ENCODE peak calls at places on chromosomes 16 and 17, in four cellular contexts. V is IMR-90, X is NCI-H1417, L is germinal center. S is an unnamed sample.

GRCh38 chr16:85369741-85370528 is 243.2 kb upstream of the GSE1 start:
- DNase-seq in X (no peak), V (no peak), L (peak; percentile 66), S (peak; percentile 53)

GRCh38 chr17:70519300-70519699 is 350.0 kb downstream of the KCNJ2 start:
- DNase-seq in V (no peak), L (no peak), X (no peak), S (no peak)

GRCh38 chr17:76414334-76415295 is 30.2 kb downstream of the SPHK1 start:
- DNase-seq in V (peak; percentile 69), X (no peak), L (no peak), S (no peak)

GRCh38 chr16:14455577-14455976 is 174.5 kb downstream of the PARN start:
- DNase-seq in X (no peak), V (peak; percentile 73), L (no peak), S (peak; percentile 11)

GRCh38 chr16:88454315-88455057 is 1.4 kb downstream of the ZFPM1 start:
- DNase-seq in L (peak; percentile 48), X (no peak), V (no peak), S (peak; percentile 14)

GRCh38 chr16:56748191-56748590 is 18.3 kb downstream of the NUP93 start:
- DNase-seq in X (no peak), V (no peak), L (no peak), S (no peak)

GRCh38 chr17:63445571-63446217 is 412 bp downstream of the CYB561 start:
- DNase-seq in V (no peak), L (peak; percentile 36), X (peak; percentile 72), S (peak; percentile 77)

GRCh38 chr17:45241315-45242011 is 19.8 kb downstream of the FMNL1 start:
- DNase-seq in V (no peak), L (no peak), X (peak; percentile 54), S (no peak)

GRCh38 chr16:1316033-1316405 is 6.6 kb downstream of the UBE2I start:
- DNase-seq in L (no peak), V (no peak), X (no peak), S (no peak)

GRCh38 chr16:73183678-73184092 is 135.8 kb upstream of the ZFHX3 start:
- DNase-seq in X (no peak), L (no peak), V (no peak), S (no peak)

GRCh38 chr17:48679385-48680096 is 42.8 kb downstream of the PRAC1 start:
- DNase-seq in V (no peak), L (no peak), X (no peak), S (no peak)

GRCh38 chr17:19769946-19770652 is 22.0 kb upstream of the ALDH3A1 start:
- DNase-seq in X (no peak), L (no peak), V (peak; percentile 70), S (no peak)

GRCh38 chr17:17849147-17849820 is 12.5 kb upstream of the SREBF1 start:
- DNase-seq in X (peak; percentile 39), L (no peak), V (no peak), S (no peak)

GRCh38 chr17:1267471-1267947 is 2.7 kb upstream of the BHLHA9 start:
- DNase-seq in L (no peak), X (no peak), V (no peak), S (peak; percentile 11)

GRCh38 chr16:64991011-64991410 is 130.9 kb downstream of the CDH11 start:
- DNase-seq in L (no peak), X (no peak), V (no peak), S (no peak)

GRCh38 chr16:56911771-56912541 is 20.0 kb upstream of the HERPUD1 start:
- DNase-seq in X (no peak), L (peak; percentile 79), V (peak; percentile 65), S (peak; percentile 63)

GRCh38 chr16:68229431-68230175 is 6.3 kb downstream of the ESRP2 start:
- DNase-seq in L (peak; percentile 70), V (peak; percentile 65), X (peak; percentile 44), S (peak; percentile 73)

GRCh38 chr16:2858245-2859025 is 465 bp upstream of the PRSS22 start:
- DNase-seq in V (no peak), X (peak; percentile 22), L (no peak), S (peak; percentile 35)

GRCh38 chr17:81121841-81122733 is 43.2 kb upstream of the PVALEF start:
- DNase-seq in V (no peak), L (no peak), X (no peak), S (no peak)

GRCh38 chr17:36934759-36935630 is 2.3 kb upstream of the LHX1 start:
- DNase-seq in L (no peak), X (no peak), V (no peak), S (peak; percentile 76)

GRCh38 chr16:10045947-10046346 is 136.3 kb downstream of the GRIN2A start:
- DNase-seq in V (no peak), L (no peak), X (no peak), S (no peak)

GRCh38 chr16:4316103-4316731 is 350 bp downstream of the GLIS2 start:
- DNase-seq in X (peak; percentile 3), V (no peak), L (no peak), S (peak; percentile 50)

GRCh38 chr17:3582921-3583320 is 25.3 kb upstream of the TRPV3 start:
- DNase-seq in X (peak; percentile 87), V (no peak), L (no peak), S (no peak)

GRCh38 chr16:14050297-14051027 is 20.7 kb upstream of the MRTFB start:
- DNase-seq in V (peak; percentile 14), L (no peak), X (no peak), S (peak; percentile 68)

GRCh38 chr16:53089434-53090270 is 34.9 kb downstream of the CHD9 start:
- DNase-seq in L (no peak), V (no peak), X (no peak), S (no peak)

GRCh38 chr16:30066882-30067583 is 1.5 kb downstream of the ALDOA start:
- DNase-seq in X (no peak), V (no peak), L (no peak), S (no peak)

GRCh38 chr17:49369089-49369488 is 7.0 kb upstream of the ZNF652 start:
- DNase-seq in V (no peak), L (no peak), X (no peak), S (no peak)

GRCh38 chr17:21010705-21011596 is 31.9 kb downstream of the USP22 start:
- DNase-seq in X (no peak), L (no peak), V (no peak), S (no peak)

S was measured in ACHN.